ENCODE peak calls at places on chromosomes 4 and X, in four cellular contexts. U is HepG2, Y is K562, E is GM12878. O is an unnamed sample.

GRCh38 chr4:21113496-21114213 is 413.4 kb downstream of the PACRGL start:
- DNase-seq in U (no peak), Y (no peak), E (no peak), O (no peak)

GRCh38 chrX:1657367-1658082 is 42.7 kb downstream of the ASMT start:
- DNase-seq in U (no peak), Y (no peak), E (peak), O (no peak)

GRCh38 chr4:54840992-54841768 is 183.4 kb downstream of the KIT start:
- DNase-seq in U (no peak), Y (peak), E (no peak), O (no peak)

GRCh38 chrX:140510306-140510676 is 5.4 kb upstream of the SOX3 start:
- DNase-seq in U (no peak), Y (no peak), E (no peak), O (no peak)

GRCh38 chr4:23750125-23750524 is 139.7 kb downstream of the PPARGC1A start:
- DNase-seq in U (no peak), Y (no peak), E (no peak), O (no peak)

GRCh38 chr4:6684656-6685055 is 9.0 kb upstream of the S100P start:
- DNase-seq in U (no peak), Y (no peak), E (no peak), O (no peak)

GRCh38 chrX:132433001-132433400 is 55.8 kb downstream of the MBNL3 start:
- DNase-seq in U (peak), Y (no peak), E (no peak), O (no peak)

GRCh38 chr4:13721894-13722293 is 94.4 kb upstream of the BOD1L1 start:
- DNase-seq in U (no peak), Y (no peak), E (no peak), O (no peak)

GRCh38 chrX:41293269-41293668 is 40.7 kb upstream of the DDX3X start:
- DNase-seq in U (peak), Y (no peak), E (no peak), O (no peak)

GRCh38 chr4:152464030-152464823 is 71.7 kb downstream of the FBXW7 start:
- DNase-seq in U (no peak), Y (no peak), E (no peak), O (no peak)

GRCh38 chr4:24991015-24991414 is 39.7 kb downstream of the LGI2 start:
- DNase-seq in U (no peak), Y (no peak), E (no peak), O (no peak)

GRCh38 chrX:133444952-133445831 is 29.9 kb upstream of the GPC4 start:
- DNase-seq in U (no peak), Y (no peak), E (no peak), O (peak)

GRCh38 chr4:22091351-22091731 is 142.8 kb upstream of the KCNIP4 start:
- DNase-seq in U (no peak), Y (no peak), E (no peak), O (no peak)

GRCh38 chr4:98624144-98624543 is 34.3 kb downstream of the TSPAN5 start:
- DNase-seq in U (no peak), Y (no peak), E (no peak), O (no peak)

GRCh38 chr4:13527192-13527982 is 16.9 kb downstream of the NKX3-2 start:
- DNase-seq in U (no peak), Y (no peak), E (no peak), O (no peak)

GRCh38 chrX:42976729-42977366 is 198.9 kb upstream of the PPP1R2C start:
- DNase-seq in U (no peak), Y (no peak), E (no peak), O (no peak)

GRCh38 chr4:53863731-53864130 is 200.7 kb downstream of the CHIC2 start:
- DNase-seq in U (no peak), Y (no peak), E (no peak), O (no peak)

GRCh38 chrX:15299945-15300851 is 15.2 kb downstream of the ASB11 start:
- DNase-seq in U (peak), Y (peak), E (no peak), O (peak)

DNA sequence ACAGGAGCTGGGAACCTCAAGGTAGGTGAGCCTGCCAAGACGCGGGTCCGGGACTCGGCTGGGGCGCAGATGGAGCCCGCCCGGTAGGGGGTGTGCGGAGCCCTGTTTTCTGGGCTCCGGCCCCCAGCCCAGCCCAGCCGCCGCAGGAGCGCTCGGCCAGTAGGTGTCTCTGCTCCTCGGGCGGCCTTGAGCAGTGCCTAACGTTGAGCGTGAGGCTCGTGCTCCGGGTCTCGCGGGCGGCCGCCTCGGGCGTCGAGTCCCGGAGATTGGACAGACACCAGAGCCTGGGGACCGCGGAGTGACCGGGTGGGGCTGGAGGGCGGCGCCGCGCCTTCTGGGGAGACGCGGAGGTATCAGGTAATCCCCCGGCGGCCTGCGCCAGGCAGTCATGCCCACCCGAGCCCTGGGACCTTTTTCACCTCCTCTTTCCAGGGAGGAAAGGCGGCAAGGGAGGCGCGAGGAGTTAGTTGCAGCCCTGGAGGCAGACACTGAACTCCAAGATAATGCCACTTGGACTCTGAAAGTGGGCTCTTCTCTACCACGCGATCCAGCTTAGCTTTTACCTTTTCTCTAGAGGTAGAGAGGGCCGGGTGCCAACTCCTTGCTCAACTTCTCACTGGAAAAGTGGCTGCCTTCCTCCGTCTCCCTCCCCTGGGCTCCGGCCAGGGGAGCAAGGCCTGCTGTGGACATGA is 14.5 kb upstream of the FGG start:
- DNase-seq in U (peak), Y (peak), E (no peak), O (peak)
- TF ChIP-seq FOXK2 in U (no peak), Y (no peak), E (no peak), O (no peak)

GRCh38 chr4:176538217-176538925 is 218.6 kb downstream of the SPCS3 start:
- DNase-seq in U (no peak), Y (no peak), E (no peak), O (no peak)
- TF ChIP-seq BHLHE40 in U (no peak), Y (no peak), E (no peak), O (no peak)

DNA sequence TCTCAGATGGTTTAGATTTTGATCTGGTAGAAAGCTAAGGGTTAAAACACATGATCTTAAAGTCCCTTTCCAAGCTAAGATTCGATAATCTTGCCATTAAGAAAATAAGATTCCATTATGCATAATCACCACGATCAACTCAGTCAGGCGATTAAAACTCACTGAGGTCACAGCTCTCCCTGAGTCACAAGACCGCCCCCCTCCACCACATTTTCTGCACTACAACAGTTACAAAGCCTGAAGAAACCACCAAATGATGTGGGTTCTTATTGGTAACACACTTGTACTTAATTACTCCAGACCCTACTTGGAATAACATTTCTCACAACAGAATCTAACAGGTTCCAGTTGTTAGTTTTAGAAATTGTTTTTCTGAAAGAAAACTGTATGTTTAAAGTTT is 62.8 kb downstream of the SH3KBP1 start:
- DNase-seq in U (no peak), Y (no peak), E (no peak), O (no peak)
- TF ChIP-seq FOXK2 in U (no peak), Y (no peak), E (no peak), O (no peak)

GRCh38 chrX:24676403-24677024 is 17.2 kb upstream of the POLA1 start:
- DNase-seq in U (no peak), Y (peak), E (no peak), O (peak)
- TF ChIP-seq BHLHE40 in U (no peak), Y (no peak), E (no peak), O (no peak)

GRCh38 chrX:136692271-136692670 is 44.3 kb downstream of the CD40LG start:
- DNase-seq in U (no peak), Y (no peak), E (no peak), O (no peak)
- TF ChIP-seq FOXK2 in U (no peak), Y (no peak), E (no peak), O (no peak)